ENCODE peak calls at places on chromosomes 12 and 14, in seven cellular contexts. D is DMS53, I is left ventricle myocardium inferior, P is GOT3, F is NCI-H1105, G is lung, O is GM19239. X is an unnamed sample.

GRCh38 chr12:64900540-64900939 is 76.1 kb downstream of the TBC1D30 start:
- DNase-seq in D (no peak), I (no peak), P (no peak), F (no peak), G (no peak), O (no peak), X (no peak)

GRCh38 chr12:13167226-13167625 is 29.3 kb upstream of the EMP1 start:
- DNase-seq in D (peak), I (no peak), P (no peak), F (no peak), G (peak), O (no peak), X (no peak)

GRCh38 chr14:32933943-32934890 is 4.5 kb upstream of the NPAS3 start:
- DNase-seq in D (peak), I (no peak), P (no peak), F (peak), G (no peak), O (no peak), X (no peak)

GRCh38 chr14:95364481-95365209 is 44.9 kb upstream of the CLMN start:
- DNase-seq in D (no peak), I (no peak), P (no peak), F (no peak), G (no peak), O (no peak), X (no peak)

GRCh38 chr12:16165506-16165905 is 112.0 kb downstream of the SLC15A5 start:
- DNase-seq in D (peak), I (no peak), P (no peak), F (peak), G (no peak), O (no peak), X (no peak)

GRCh38 chr14:94853920-94854319 is 84.0 kb upstream of the GSC start:
- DNase-seq in D (no peak), I (no peak), P (no peak), F (no peak), G (no peak), O (no peak), X (no peak)

GRCh38 chr12:9869307-9870161 is at the start of gene CLEC2B:
- DNase-seq in D (peak), I (no peak), P (no peak), F (no peak), G (no peak), O (no peak), X (no peak)

GRCh38 chr12:7113389-7113871 is 4.4 kb upstream of the C1RL start:
- DNase-seq in D (peak), I (no peak), P (no peak), F (peak), G (no peak), O (peak), X (peak)

GRCh38 chr12:65825573-65826512 is 1.6 kb downstream of the HMGA2 start:
- DNase-seq in D (peak), I (no peak), P (peak), F (no peak), G (no peak), O (no peak), X (no peak)

GRCh38 chr14:100662850-100663527 is 63.7 kb upstream of the DLK1 start:
- DNase-seq in D (peak), I (peak), P (no peak), F (peak), G (peak), O (peak), X (peak)

GRCh38 chr12:92146497-92146828 is 817 bp upstream of the BTG1 start:
- DNase-seq in D (peak), I (no peak), P (no peak), F (no peak), G (no peak), O (no peak), X (no peak)

GRCh38 chr14:68703093-68703492 is 89.8 kb downstream of the ZFP36L1 start:
- DNase-seq in D (no peak), I (no peak), P (no peak), F (no peak), G (no peak), O (no peak), X (no peak)

GRCh38 chr14:33052899-33053400 is 114.3 kb downstream of the NPAS3 start:
- DNase-seq in D (peak), I (no peak), P (no peak), F (peak), G (no peak), O (no peak), X (no peak)

GRCh38 chr14:71534506-71534905 is 397.7 kb upstream of the RGS6 start:
- DNase-seq in D (no peak), I (no peak), P (no peak), F (no peak), G (no peak), O (no peak), X (no peak)

GRCh38 chr12:129193263-129193871 is 340.1 kb downstream of the GLT1D1 start:
- DNase-seq in D (peak), I (no peak), P (no peak), F (no peak), G (no peak), O (peak), X (no peak)

GRCh38 chr12:29463198-29463597 is 34.3 kb downstream of the OVCH1 start:
- DNase-seq in D (no peak), I (no peak), P (no peak), F (no peak), G (no peak), O (no peak), X (no peak)

GRCh38 chr12:6606331-6607131 is 648 bp downstream of the CHD4 start:
- DNase-seq in D (peak), I (peak), P (no peak), F (peak), G (peak), O (peak), X (peak)

GRCh38 chr14:101595349-101595748 is 34.1 kb downstream of the DIO3 start:
- DNase-seq in D (no peak), I (no peak), P (no peak), F (no peak), G (no peak), O (no peak), X (no peak)

GRCh38 chr14:104131968-104132732 is 6.2 kb upstream of the KIF26A start:
- DNase-seq in D (no peak), I (no peak), P (no peak), F (no peak), G (no peak), O (no peak), X (no peak)

GRCh38 chr12:98371419-98371818 is 144.0 kb upstream of the TMPO start:
- DNase-seq in D (no peak), I (no peak), P (no peak), F (no peak), G (no peak), O (no peak), X (no peak)

GRCh38 chr12:64568313-64568712 is 42.0 kb upstream of the RASSF3 start:
- DNase-seq in D (no peak), I (no peak), P (no peak), F (no peak), G (no peak), O (no peak), X (no peak)

GRCh38 chr12:51821423-51822260 is 26.9 kb downstream of the FIGNL2 start:
- DNase-seq in D (peak), I (peak), P (no peak), F (no peak), G (no peak), O (no peak), X (no peak)

GRCh38 chr14:47040490-47040889 is 388.9 kb upstream of the RPL10L start:
- DNase-seq in D (peak), I (no peak), P (no peak), F (no peak), G (no peak), O (no peak), X (no peak)

GRCh38 chr14:51726166-51726899 is 74.6 kb downstream of the FRMD6 start:
- DNase-seq in D (no peak), I (no peak), P (no peak), F (no peak), G (no peak), O (no peak), X (no peak)

GRCh38 chr14:99380991-99381687 is 99.5 kb downstream of the SETD3 start:
- DNase-seq in D (no peak), I (no peak), P (no peak), F (no peak), G (no peak), O (no peak), X (no peak)

X was measured in CD4-positive, alpha-beta T cell.